ENCODE peak calls at places on chromosomes 3 and 15, in six cellular contexts. J, O, W, T, K and L are unnamed samples.
A peak's percentile ranks its signal among the peaks of the same experiment; 100 is the strongest.

GRCh38 chr3:127420825-127421224 is 133.0 kb upstream of the PRR20G start:
- DNase-seq in J (no peak), O (no peak), W (peak; percentile 46), T (no peak), K (no peak), L (no peak)

GRCh38 chr15:45795487-45796069 is 160.7 kb downstream of the SQOR start:
- DNase-seq in J (peak; percentile 23), O (peak; percentile 63), W (no peak), T (peak; percentile 23), K (peak; percentile 70), L (peak; percentile 24)

GRCh38 chr3:14256046-14256445 is 77.4 kb downstream of the LSM3 start:
- DNase-seq in J (no peak), O (no peak), W (no peak), T (no peak), K (no peak), L (no peak)

GRCh38 chr3:19074257-19074938 is 73.9 kb upstream of the KCNH8 start:
- DNase-seq in J (no peak), O (peak; percentile 74), W (no peak), T (no peak), K (no peak), L (no peak)

GRCh38 chr3:196023947-196024346 is 57.9 kb downstream of the TFRC start:
- DNase-seq in J (no peak), O (no peak), W (no peak), T (no peak), K (no peak), L (no peak)

GRCh38 chr3:59566481-59566975 is 516.7 kb upstream of the CFAP20DC start:
- DNase-seq in J (no peak), O (no peak), W (no peak), T (no peak), K (no peak), L (no peak)

GRCh38 chr3:134901461-134901860 is 106.4 kb downstream of the EPHB1 start:
- DNase-seq in J (no peak), O (peak; percentile 45), W (no peak), T (no peak), K (no peak), L (no peak)

GRCh38 chr3:185649414-185649813 is 63.3 kb downstream of the SENP2 start:
- DNase-seq in J (peak; percentile 33), O (no peak), W (no peak), T (no peak), K (no peak), L (no peak)

GRCh38 chr3:185716436-185717090 is 108.3 kb downstream of the IGF2BP2 start:
- DNase-seq in J (no peak), O (no peak), W (no peak), T (no peak), K (no peak), L (no peak)

GRCh38 chr3:9398715-9399708 is 1.6 kb downstream of the SETD5 start:
- DNase-seq in J (peak; percentile 92), O (peak; percentile 31), W (no peak), T (peak; percentile 61), K (no peak), L (peak; percentile 66)

GRCh38 chr15:48925714-48926223 is 38.0 kb downstream of the SHC4 start:
- DNase-seq in J (peak; percentile 93), O (no peak), W (no peak), T (peak; percentile 67), K (no peak), L (peak; percentile 97)

GRCh38 chr3:170910542-170910941 is 2.1 kb upstream of the EIF5A2 start:
- DNase-seq in J (no peak), O (no peak), W (no peak), T (no peak), K (no peak), L (no peak)

GRCh38 chr3:28317438-28318022 is 31.0 kb upstream of the ZCWPW2 start:
- DNase-seq in J (peak; percentile 46), O (no peak), W (no peak), T (peak; percentile 64), K (peak; percentile 9), L (peak; percentile 38)

GRCh38 chr3:70726966-70727365 is 414.5 kb upstream of the MDFIC2 start:
- DNase-seq in J (peak; percentile 43), O (no peak), W (no peak), T (peak; percentile 27), K (no peak), L (peak; percentile 89)

GRCh38 chr15:31303434-31304073 is 23.1 kb upstream of the KLF13 start:
- DNase-seq in J (no peak), O (no peak), W (peak; percentile 59), T (no peak), K (no peak), L (no peak)

GRCh38 chr3:194049394-194049793 is 86.6 kb upstream of the HES1 start:
- DNase-seq in J (no peak), O (no peak), W (no peak), T (no peak), K (no peak), L (no peak)

GRCh38 chr15:68217341-68217740 is 12.2 kb downstream of the CLN6 start:
- DNase-seq in J (no peak), O (no peak), W (no peak), T (no peak), K (no peak), L (no peak)

GRCh38 chr3:34015204-34016142 is 217.0 kb downstream of the PDCD6IP start:
- DNase-seq in J (no peak), O (peak; percentile 43), W (peak; percentile 58), T (peak; percentile 8), K (no peak), L (peak; percentile 39)

GRCh38 chr3:133464573-133464972 is 64.7 kb downstream of the BFSP2 start:
- DNase-seq in J (peak; percentile 39), O (no peak), W (no peak), T (no peak), K (no peak), L (peak; percentile 56)

GRCh38 chr3:69888040-69888945 is 111.2 kb upstream of the SAMMSON start:
- DNase-seq in J (no peak), O (no peak), W (no peak), T (no peak), K (peak; percentile 33), L (no peak)

GRCh38 chr15:90654233-90655124 is 62.7 kb upstream of the BLM start:
- DNase-seq in J (no peak), O (no peak), W (no peak), T (no peak), K (no peak), L (no peak)

GRCh38 chr3:9151240-9151639 is 98.2 kb downstream of the SRGAP3 start:
- DNase-seq in J (no peak), O (no peak), W (no peak), T (peak; percentile 91), K (no peak), L (no peak)

GRCh38 chr15:75229191-75230015 is 27.7 kb downstream of the C15orf39 start:
- DNase-seq in J (peak; percentile 38), O (no peak), W (no peak), T (peak; percentile 85), K (no peak), L (peak; percentile 22)

GRCh38 chr15:85592148-85592547 is 202.6 kb downstream of the KLHL25 start:
- DNase-seq in J (peak; percentile 87), O (no peak), W (no peak), T (peak; percentile 94), K (no peak), L (peak; percentile 86)

GRCh38 chr15:74202461-74203401 is at the start of gene STRA6:
- DNase-seq in J (peak; percentile 94), O (peak; percentile 98), W (peak; percentile 90), T (peak; percentile 46), K (peak; percentile 42), L (no peak)

GRCh38 chr3:160941885-160942494 is 163.2 kb downstream of the B3GALNT1 start:
- DNase-seq in J (peak; percentile 79), O (peak; percentile 41), W (peak; percentile 83), T (peak; percentile 93), K (peak; percentile 41), L (peak; percentile 61)

DNA sequence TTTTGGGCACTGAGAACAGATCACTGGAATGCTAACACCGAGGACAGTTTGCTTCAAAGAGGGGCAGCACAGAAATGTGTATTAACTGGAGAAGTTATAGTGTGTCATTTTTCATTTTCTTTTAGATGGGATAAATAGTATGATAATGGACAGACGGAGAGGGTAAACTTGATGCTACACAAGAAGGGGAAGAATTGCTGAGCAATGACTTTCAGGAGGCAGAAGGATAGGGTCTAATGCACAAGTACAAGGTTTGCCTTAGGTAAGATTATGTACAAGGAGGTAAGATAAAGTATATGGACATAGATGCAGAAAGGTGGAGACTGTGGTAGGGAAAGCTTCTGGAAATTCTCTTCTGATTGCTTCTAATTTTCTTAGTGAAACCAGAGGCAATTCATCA is 32.3 kb upstream of the LRRC58 start:
- DNase-seq in J (no peak), O (no peak), W (no peak), T (no peak), K (no peak), L (no peak)
- H3K14ac ChIP-seq in J (no peak overlapping the region), O (no peak overlapping the region), W (no peak overlapping the region), T (no peak overlapping the region), K (no peak overlapping the region), L (no peak overlapping the region)

GRCh38 chr15:66922608-66923007 is 142.8 kb upstream of the SMAD3 start:
- DNase-seq in J (no peak), O (no peak), W (no peak), T (no peak), K (no peak), L (no peak)
- H2AK5ac ChIP-seq in J (no peak overlapping the region), O (no peak overlapping the region), W (peak overlapping the region; percentile 54), T (no peak overlapping the region), K (no peak overlapping the region), L (no peak overlapping the region)

GRCh38 chr15:99925661-99926461 is 192.6 kb upstream of the LYSMD4 start:
- DNase-seq in J (peak; percentile 18), O (peak; percentile 69), W (peak; percentile 62), T (peak; percentile 73), K (peak; percentile 30), L (no peak)
- H3K14ac ChIP-seq in J (no peak overlapping the region), O (no peak overlapping the region), W (no peak overlapping the region), T (no peak overlapping the region), K (no peak overlapping the region), L (no peak overlapping the region)

GRCh38 chr3:184377374-184377773 is 633 bp downstream of the THPO start:
- DNase-seq in J (no peak), O (no peak), W (no peak), T (no peak), K (no peak), L (no peak)

GRCh38 chr3:184377882-184378445 is at the start of gene THPO:
- DNase-seq in J (no peak), O (peak; percentile 67), W (no peak), T (no peak), K (no peak), L (no peak)

GRCh38 chr3:184380210-184380626 is 364 bp downstream of the CHRD start:
- DNase-seq in J (peak; percentile 54), O (peak; percentile 71), W (peak; percentile 79), T (peak; percentile 46), K (no peak), L (no peak)

GRCh38 chr3:184379375-184380209 is at the start of gene CHRD:
- DNase-seq in J (no peak), O (no peak), W (no peak), T (peak; percentile 19), K (no peak), L (no peak)

GRCh38 chr3:184378650-184379374 is 805 bp upstream of the THPO start:
- DNase-seq in J (no peak), O (no peak), W (no peak), T (no peak), K (no peak), L (no peak)
- H2AK5ac ChIP-seq in J (no peak overlapping the region), O (no peak overlapping the region), W (peak overlapping the region; percentile 41), T (peak overlapping the region; percentile 32), K (peak overlapping the region; percentile 95), L (no peak overlapping the region)